ENCODE peak calls at places on chromosomes 11 and 22, in seven cellular contexts. G is GM12878, L is K562, H is H1, Y is SK-N-SH, V is HCT116, S is endothelial cell of umbilical vein. C is an unnamed sample.
A peak's percentile ranks its signal among the peaks of the same experiment; 100 is the strongest.

GRCh38 chr11:58811499-58811898 is 33.0 kb downstream of the GLYATL2 start:
- DNase-seq in S (no peak), V (no peak), G (no peak), L (no peak), Y (no peak), H (no peak), C (no peak)

GRCh38 chr11:44624761-44625221 is 59.3 kb downstream of the CD82 start:
- DNase-seq in S (no peak), G (no peak), Y (no peak), V (no peak), L (no peak), H (peak; percentile 38), C (no peak)

GRCh38 chr11:65776710-65777141 is 4.0 kb downstream of the AP5B1 start:
- DNase-seq in S (no peak), V (no peak), G (no peak), L (no peak), Y (no peak), H (no peak), C (no peak)

GRCh38 chr11:120752668-120753067 is 241.1 kb downstream of the GRIK4 start:
- DNase-seq in V (no peak), Y (no peak), H (no peak), G (no peak), S (no peak), L (no peak), C (no peak)

GRCh38 chr11:118910309-118911112 is 15.2 kb downstream of the BCL9L start:
- DNase-seq in G (no peak), V (no peak), H (peak; percentile 79), S (peak; percentile 44), L (peak; percentile 80), Y (no peak), C (no peak)

GRCh38 chr22:25120093-25120561 is 79.5 kb upstream of the CRYBB3 start:
- DNase-seq in Y (no peak), H (no peak), G (no peak), L (no peak), V (peak; percentile 79), S (peak; percentile 64), C (no peak)

GRCh38 chr22:40426671-40427070 is 56.3 kb downstream of the SGSM3 start:
- DNase-seq in L (no peak), Y (no peak), G (no peak), H (no peak), S (peak; percentile 28), V (no peak), C (no peak)

GRCh38 chr11:17553249-17553546 is 6.1 kb downstream of the OTOG start:
- DNase-seq in G (no peak), H (no peak), Y (no peak), S (no peak), V (no peak), L (no peak), C (no peak)

GRCh38 chr22:29093030-29093429 is 20.2 kb downstream of the KREMEN1 start:
- DNase-seq in G (no peak), S (no peak), L (no peak), V (no peak), H (no peak), Y (no peak), C (no peak)

GRCh38 chr11:207213-208176 is at the start of the genes BET1L and RIC8A:
- DNase-seq in Y (peak; percentile 98), S (peak; percentile 97), H (peak; percentile 99), G (peak; percentile 94), V (peak; percentile 97), L (peak; percentile 93), C (peak; percentile 91)

GRCh38 chr11:209275-210121 is 2.0 kb downstream of the RIC8A start:
- DNase-seq in Y (no peak), H (no peak), V (no peak), S (peak; percentile 9), L (no peak), G (no peak), C (no peak)

GRCh38 chr11:210122-210802 is 2.8 kb downstream of the RIC8A start:
- DNase-seq in V (no peak), L (no peak), G (no peak), S (no peak), Y (no peak), H (no peak), C (no peak)

GRCh38 chr11:208177-208916 is 839 bp downstream of the RIC8A start:
- DNase-seq in V (peak; percentile 43), Y (peak; percentile 94), G (no peak), S (peak; percentile 72), H (peak; percentile 80), L (peak; percentile 81), C (no peak)

GRCh38 chr11:208917-209260 is 1.4 kb downstream of the RIC8A start:
- DNase-seq in V (no peak), H (no peak), S (peak; percentile 9), L (no peak), Y (no peak), G (no peak), C (no peak)
- TF ChIP-seq POLR2AphosphoS5 in V (no peak), H (no peak), S (no peak), L (no peak), Y (no peak), G (no peak), C (no peak)

GRCh38 chr11:15339302-15339701 is 224.6 kb downstream of the INSC start:
- DNase-seq in Y (no peak), G (no peak), V (no peak), H (no peak), L (no peak), S (no peak), C (no peak)

GRCh38 chr11:15342163-15342562 is 227.4 kb downstream of the INSC start:
- DNase-seq in S (no peak), H (no peak), G (no peak), L (no peak), V (no peak), Y (no peak), C (no peak)

GRCh38 chr11:15346907-15347306 is 232.2 kb downstream of the INSC start:
- DNase-seq in G (no peak), H (no peak), S (no peak), V (no peak), Y (no peak), L (no peak), C (no peak)

GRCh38 chr11:15336016-15336415 is 221.3 kb downstream of the INSC start:
- DNase-seq in V (no peak), L (no peak), H (no peak), G (no peak), S (no peak), Y (no peak), C (no peak)

DNA sequence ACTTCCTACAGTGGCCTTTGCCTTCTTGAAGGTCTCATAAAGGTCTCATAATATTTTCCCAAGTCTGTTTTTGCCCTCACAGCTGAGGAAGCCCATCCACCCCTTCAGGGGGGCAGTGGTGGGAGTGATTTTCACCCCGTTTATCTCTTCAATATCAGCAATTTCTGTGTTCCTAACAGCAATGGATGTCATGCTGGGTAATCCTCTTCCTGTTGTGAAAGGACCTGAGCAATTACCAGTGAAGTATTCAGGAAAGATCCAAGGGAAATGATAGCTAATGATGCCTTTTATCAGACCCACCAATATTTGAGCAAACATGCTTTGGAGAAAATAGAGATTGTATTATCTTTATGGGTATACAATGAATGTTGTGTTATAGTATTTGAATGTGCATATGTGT is 226.9 kb downstream of the INSC start:
- DNase-seq in V (no peak), G (no peak), S (no peak), L (no peak), H (no peak), Y (no peak), C (no peak)
- H3K9ac ChIP-seq in V (no peak overlapping the region), G (no peak overlapping the region), S (no peak overlapping the region), L (no peak overlapping the region), H (no peak overlapping the region), Y (no peak overlapping the region), C (no peak overlapping the region)

GRCh38 chr11:66810576-66811185 is 32.6 kb upstream of the RCE1 start:
- DNase-seq in G (no peak), H (no peak), V (no peak), L (no peak), S (no peak), Y (no peak), C (no peak)

GRCh38 chr11:66815646-66816045 is 27.6 kb upstream of the RCE1 start:
- DNase-seq in Y (no peak), H (no peak), V (no peak), G (no peak), S (peak; percentile 62), L (no peak), C (no peak)

GRCh38 chr11:66818231-66818955 is 24.8 kb upstream of the RCE1 start:
- DNase-seq in G (no peak), L (no peak), S (no peak), H (no peak), V (no peak), Y (no peak), C (no peak)

GRCh38 chr11:66809592-66809991 is 33.6 kb upstream of the RCE1 start:
- DNase-seq in L (no peak), G (no peak), V (no peak), S (no peak), Y (no peak), H (no peak), C (no peak)

GRCh38 chr11:66814678-66815077 is 28.6 kb upstream of the RCE1 start:
- DNase-seq in V (no peak), H (no peak), G (no peak), Y (no peak), S (no peak), L (no peak), C (no peak)
- TF ChIP-seq POLR2AphosphoS5 in V (no peak), H (no peak), G (no peak), Y (no peak), S (no peak), L (no peak), C (no peak)

GRCh38 chr11:689630-690029 is 5.4 kb downstream of the DEAF1 start:
- DNase-seq in V (no peak), G (no peak), S (peak; percentile 87), H (no peak), Y (no peak), L (no peak), C (no peak)
- H3K9ac ChIP-seq in V (no peak overlapping the region), G (no peak overlapping the region), S (no peak overlapping the region), H (no peak overlapping the region), Y (no peak overlapping the region), L (peak overlapping the region; percentile 65), C (no peak overlapping the region)

DNA sequence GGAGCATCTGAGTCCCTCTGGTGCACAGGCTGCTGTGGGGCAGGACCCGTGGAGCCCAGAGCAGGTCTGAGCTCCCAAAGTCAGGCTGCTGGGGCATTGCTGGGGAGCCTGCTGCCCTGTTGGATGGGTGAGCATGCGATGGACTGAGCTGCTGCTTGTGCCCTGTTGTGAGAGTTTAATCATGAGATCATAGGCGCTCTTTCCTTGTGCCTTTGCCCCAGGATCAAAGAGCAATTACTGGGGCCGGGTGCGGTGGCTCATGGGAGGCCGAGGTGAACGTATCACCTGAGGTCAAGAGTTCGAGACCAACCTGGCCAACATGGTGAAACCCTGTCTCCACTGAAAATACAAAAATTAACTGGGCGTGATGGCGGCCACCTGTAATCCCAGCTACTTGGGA is 37.5 kb downstream of the MUC6 start:
- DNase-seq in Y (no peak), G (no peak), L (no peak), S (no peak), H (no peak), V (no peak), C (no peak)
- TF ChIP-seq POLR2AphosphoS5 in Y (no peak), G (no peak), L (no peak), S (no peak), H (no peak), V (no peak), C (no peak)

C was measured in SK-N-MC.